ENCODE peak calls at places on chromosomes 16 and 17, in nine cellular contexts. R, H, Y, V, D, E, U, S and A are unnamed samples.

GRCh38 chr16:14501331-14502255 is 128.5 kb downstream of the PARN start:
- ATAC-seq in R (no peak), H (no peak), Y (peak), V (no peak), D (peak), E (no peak), U (peak), S (no peak), A (peak)

GRCh38 chr16:23206986-23207385 is 24.4 kb downstream of the SCNN1G start:
- ATAC-seq in R (no peak), H (no peak), Y (no peak), V (no peak), D (no peak), E (no peak), U (no peak), S (no peak), A (no peak)

GRCh38 chr16:8863594-8864424 is 5.0 kb downstream of the CARHSP1 start:
- ATAC-seq in R (no peak), H (no peak), Y (peak), V (no peak), D (peak), E (no peak), U (peak), S (no peak), A (peak)

GRCh38 chr17:80868022-80868609 is 123.5 kb upstream of the CHMP6 start:
- ATAC-seq in R (no peak), H (peak), Y (no peak), V (no peak), D (no peak), E (no peak), U (no peak), S (no peak), A (no peak)

GRCh38 chr16:23836404-23837291 is 865 bp downstream of the PRKCB start:
- ATAC-seq in R (peak), H (peak), Y (peak), V (peak), D (peak), E (peak), U (peak), S (peak), A (peak)

GRCh38 chr17:50134206-50135110 is 4.5 kb upstream of the SAMD14 start:
- ATAC-seq in R (no peak), H (no peak), Y (no peak), V (no peak), D (no peak), E (no peak), U (no peak), S (no peak), A (no peak)

GRCh38 chr17:39706921-39707337 is 7.1 kb downstream of the ERBB2 start:
- ATAC-seq in R (peak), H (peak), Y (peak), V (peak), D (peak), E (peak), U (no peak), S (peak), A (peak)

GRCh38 chr17:74360993-74361612 is 565 bp downstream of the BTBD17 start:
- ATAC-seq in R (no peak), H (no peak), Y (no peak), V (no peak), D (no peak), E (no peak), U (no peak), S (no peak), A (no peak)

GRCh38 chr16:89094252-89094901 is 725 bp downstream of the ACSF3 start:
- ATAC-seq in R (no peak), H (no peak), Y (peak), V (no peak), D (peak), E (no peak), U (no peak), S (no peak), A (peak)

GRCh38 chr17:39894681-39895376 is 23.6 kb downstream of the GSDMB start:
- ATAC-seq in R (no peak), H (peak), Y (no peak), V (no peak), D (no peak), E (no peak), U (no peak), S (no peak), A (no peak)

GRCh38 chr16:78473031-78473699 is 373.7 kb downstream of the WWOX start:
- ATAC-seq in R (no peak), H (no peak), Y (no peak), V (no peak), D (peak), E (no peak), U (no peak), S (no peak), A (no peak)

GRCh38 chr16:15636392-15636873 is 6.5 kb downstream of the MARF1 start:
- ATAC-seq in R (peak), H (peak), Y (peak), V (peak), D (no peak), E (peak), U (no peak), S (peak), A (no peak)